ENCODE peak calls at places on chromosomes 1 and 21, in four cellular contexts. B is PC-3, F is right lobe of liver, E is GM12865. H is an unnamed sample.

GRCh38 chr21:31098576-31099005 is 60.3 kb upstream of the KRTAP19-8 start:
- DNase-seq in B (peak), F (peak), E (peak), H (peak)

GRCh38 chr1:184061396-184062003 is 10.0 kb downstream of the TSEN15 start:
- DNase-seq in B (no peak), F (no peak), E (no peak), H (peak)

GRCh38 chr1:240927815-240928214 is 315.9 kb upstream of the GREM2 start:
- DNase-seq in B (no peak), F (peak), E (no peak), H (no peak)

GRCh38 chr1:91879739-91880138 is 6.2 kb downstream of the TGFBR3 start:
- DNase-seq in B (no peak), F (no peak), E (no peak), H (no peak)

GRCh38 chr21:33026878-33027400 is 1.2 kb downstream of the OLIG2 start:
- DNase-seq in B (no peak), F (no peak), E (no peak), H (no peak)

GRCh38 chr1:35452086-35452485 is 105.1 kb downstream of the KIAA0319L start:
- DNase-seq in B (no peak), F (no peak), E (no peak), H (peak)

GRCh38 chr21:37408464-37409193 is 42.1 kb downstream of the DYRK1A start:
- DNase-seq in B (no peak), F (no peak), E (no peak), H (no peak)

GRCh38 chr1:227913446-227913968 is 34.2 kb downstream of the WNT9A start:
- DNase-seq in B (no peak), F (no peak), E (no peak), H (no peak)

GRCh38 chr1:110780600-110781484 is 92.1 kb upstream of the CD53 start:
- DNase-seq in B (peak), F (peak), E (peak), H (peak)

GRCh38 chr1:206471415-206471801 is 1.1 kb downstream of the IKBKE start:
- DNase-seq in B (no peak), F (no peak), E (peak), H (no peak)

GRCh38 chr21:31557421-31557955 is 102.0 kb upstream of the SOD1 start:
- DNase-seq in B (no peak), F (no peak), E (no peak), H (no peak)

GRCh38 chr21:44370027-44370735 is 16.8 kb downstream of the TRPM2 start:
- DNase-seq in B (peak), F (peak), E (no peak), H (peak)

GRCh38 chr1:6888870-6889269 is 103.6 kb downstream of the CAMTA1 start:
- DNase-seq in B (no peak), F (no peak), E (no peak), H (no peak)

GRCh38 chr1:114551400-114551799 is 30.0 kb downstream of the BCAS2 start:
- DNase-seq in B (no peak), F (no peak), E (no peak), H (no peak)

GRCh38 chr1:214318356-214318755 is 37.4 kb downstream of the SMYD2 start:
- DNase-seq in B (no peak), F (no peak), E (peak), H (no peak)

GRCh38 chr1:197140123-197140522 is 6.3 kb downstream of the ASPM start:
- DNase-seq in B (no peak), F (no peak), E (no peak), H (peak)

GRCh38 chr1:226863446-226863845 is 7.0 kb upstream of the PSEN2 start:
- DNase-seq in B (peak), F (no peak), E (no peak), H (peak)

GRCh38 chr21:32338209-32338921 is 39.7 kb downstream of the MRAP start:
- DNase-seq in B (no peak), F (peak), E (no peak), H (no peak)

GRCh38 chr1:180301135-180301737 is 71.2 kb downstream of the LHX4 start:
- DNase-seq in B (peak), F (no peak), E (no peak), H (peak)

GRCh38 chr1:153390938-153391710 is at the start of gene S100A8:
- DNase-seq in B (peak), F (peak), E (no peak), H (no peak)

GRCh38 chr1:151277249-151277648 is 4.8 kb upstream of the ZNF687 start:
- DNase-seq in B (no peak), F (no peak), E (peak), H (no peak)

GRCh38 chr1:9361630-9362256 is 69.0 kb downstream of the SPSB1 start:
- DNase-seq in B (no peak), F (no peak), E (no peak), H (peak)

GRCh38 chr1:110477445-110477957 is 26.6 kb downstream of the PROK1 start:
- DNase-seq in B (no peak), F (no peak), E (no peak), H (no peak)

GRCh38 chr1:23530750-23531651 is at the start of gene E2F2:
- DNase-seq in B (peak), F (peak), E (peak), H (peak)

GRCh38 chr1:110875216-110875731 is 2.3 kb downstream of the CD53 start:
- DNase-seq in B (no peak), F (no peak), E (peak), H (no peak)

GRCh38 chr1:24762133-24762676 is 17.0 kb downstream of the CLIC4 start:
- DNase-seq in B (no peak), F (no peak), E (no peak), H (no peak)

GRCh38 chr1:228283043-228283371 is 75.2 kb downstream of the OBSCN start:
- DNase-seq in B (no peak), F (peak), E (no peak), H (no peak)

GRCh38 chr1:30912913-30913652 is 4.5 kb upstream of the SDC3 start:
- DNase-seq in B (no peak), F (peak), E (no peak), H (peak)

GRCh38 chr1:112255080-112255479 is 140.9 kb upstream of the CTTNBP2NL start:
- DNase-seq in B (no peak), F (no peak), E (no peak), H (peak)

GRCh38 chr1:74197255-74197654 is 721 bp downstream of the LRRIQ3 start:
- DNase-seq in B (no peak), F (no peak), E (no peak), H (no peak)

GRCh38 chr1:76285578-76286135 is 211.1 kb downstream of the ST6GALNAC3 start:
- DNase-seq in B (no peak), F (no peak), E (no peak), H (no peak)

GRCh38 chr1:200406161-200406797 is 3.6 kb downstream of the ZNF281 start:
- DNase-seq in B (no peak), F (no peak), E (no peak), H (no peak)

GRCh38 chr1:200401708-200402107 is 8.1 kb downstream of the ZNF281 start:
- DNase-seq in B (no peak), F (no peak), E (no peak), H (no peak)

GRCh38 chr1:200401263-200401662 is 8.6 kb downstream of the ZNF281 start:
- DNase-seq in B (no peak), F (no peak), E (no peak), H (peak)

GRCh38 chr1:200409203-200409760 is 554 bp downstream of the ZNF281 start:
- DNase-seq in B (no peak), F (peak), E (peak), H (no peak)

DNA sequence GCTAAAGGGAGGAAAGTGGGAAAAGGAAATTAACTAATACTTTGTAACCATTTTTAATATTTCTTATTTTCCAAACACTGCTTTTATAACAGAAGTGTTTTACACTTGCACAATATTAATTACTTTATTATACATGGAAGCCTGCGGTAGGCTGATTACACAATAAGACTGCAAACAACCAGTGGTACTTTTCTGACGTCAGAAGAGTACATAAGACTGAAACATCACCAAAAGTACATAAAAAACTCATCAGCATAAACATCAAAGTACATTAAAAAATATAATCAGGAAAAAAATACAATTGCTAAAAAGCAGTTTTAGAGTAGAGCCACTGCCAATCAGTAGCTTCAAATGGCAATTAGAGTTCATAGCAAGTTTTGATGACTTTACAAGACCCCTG is 4.6 kb downstream of the ZNF281 start:
- DNase-seq in B (no peak), F (no peak), E (no peak), H (peak)
- H3K4me3 ChIP-seq in B (peak), F (no peak), E (no peak), H (peak)

DNA sequence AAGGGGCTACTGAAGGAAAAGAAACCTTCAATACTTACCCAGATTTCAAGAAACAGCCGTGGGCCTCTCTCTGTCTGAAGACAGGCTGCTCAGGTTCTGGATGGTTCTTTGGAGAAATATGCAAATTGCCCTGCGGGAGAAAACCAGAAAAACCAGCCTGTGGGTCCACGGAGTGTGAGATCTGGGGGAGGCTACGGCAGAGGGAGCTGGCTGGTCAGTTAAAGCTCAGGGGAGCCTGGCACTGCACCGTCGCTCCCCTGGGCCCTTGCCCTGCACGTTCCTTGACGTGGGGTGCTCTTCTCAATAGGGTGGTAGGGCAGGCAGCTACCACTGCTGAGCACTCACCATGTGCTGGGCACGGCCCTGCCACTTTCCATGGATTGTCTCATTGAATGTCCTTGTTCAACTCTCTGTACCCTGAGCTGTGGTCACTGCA is 12.7 kb downstream of the TMCO4 start:
- DNase-seq in B (peak), F (no peak), E (no peak), H (no peak)
- H3K4me3 ChIP-seq in B (no peak), F (no peak), E (no peak), H (no peak)

DNA sequence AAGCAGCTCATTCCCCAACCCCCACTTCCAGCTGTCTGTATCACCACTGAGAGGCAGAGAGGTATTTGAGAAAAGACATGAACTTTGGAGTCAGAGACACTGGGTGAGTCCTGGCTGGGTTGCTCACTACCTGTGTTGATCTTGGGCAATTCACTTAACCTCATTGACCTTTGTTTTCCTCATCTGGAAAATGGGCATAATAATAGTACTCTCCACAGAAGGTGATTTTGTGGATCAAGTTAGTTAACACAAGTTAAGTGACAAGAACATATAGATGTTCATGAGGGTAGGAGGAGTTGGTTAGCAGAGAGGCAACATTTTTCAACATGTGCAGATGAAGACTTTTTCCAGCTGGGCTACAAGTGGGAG is 17.1 kb upstream of the ETV3L start:
- DNase-seq in B (no peak), F (no peak), E (no peak), H (no peak)
- H3K4me3 ChIP-seq in B (no peak), F (no peak), E (no peak), H (no peak)

GRCh38 chr1:169701261-169701802 is 10.1 kb downstream of the SELL start:
- DNase-seq in B (no peak), F (no peak), E (no peak), H (no peak)
- H3K4me3 ChIP-seq in B (no peak), F (no peak), E (no peak), H (no peak)